ENCODE peak calls at places on chromosomes 3 and 15, in nine cellular contexts. N is A673, E is A549, W is mammary epithelial cell, I is endodermal cell, C is HFF-Myc, V is fibroblast of the aortic adventitia, B is cardiac muscle cell, X is heart right ventricle. A is an unnamed sample.

GRCh38 chr3:101212740-101213139 is 107.6 kb downstream of the IMPG2 start:
- DNase-seq in X (no peak), N (no peak), B (no peak), C (no peak), V (no peak), W (no peak), I (no peak), E (no peak), A (no peak)

GRCh38 chr15:50940506-50940905 is 32.0 kb downstream of the AP4E1 start:
- DNase-seq in V (peak), E (no peak), C (no peak), W (peak), X (no peak), B (no peak), I (no peak), N (peak), A (peak)

GRCh38 chr15:69145694-69146492 is 14.5 kb upstream of the GLCE start:
- DNase-seq in B (peak), E (no peak), N (peak), X (no peak), W (no peak), V (no peak), C (no peak), I (no peak), A (no peak)

GRCh38 chr3:152209776-152210175 is 59.0 kb upstream of the MBNL1 start:
- DNase-seq in I (no peak), C (no peak), N (no peak), W (no peak), E (no peak), X (no peak), B (no peak), V (no peak), A (no peak)

GRCh38 chr3:132033471-132033870 is 1.3 kb downstream of the CPNE4 start:
- DNase-seq in E (no peak), I (peak), V (no peak), N (no peak), B (no peak), C (no peak), X (no peak), W (no peak), A (no peak)

GRCh38 chr15:39504812-39505211 is 76.1 kb upstream of the THBS1 start:
- DNase-seq in B (no peak), N (no peak), V (peak), E (no peak), X (no peak), I (no peak), C (peak), W (peak), A (peak)

GRCh38 chr15:47186071-47186470 is 531.2 kb upstream of the SEMA6D start:
- DNase-seq in E (no peak), I (no peak), B (peak), X (no peak), N (no peak), V (no peak), W (no peak), C (no peak), A (no peak)

GRCh38 chr15:76973362-76973743 is 21.6 kb upstream of the PSTPIP1 start:
- DNase-seq in B (peak), W (no peak), E (no peak), X (peak), V (peak), N (peak), C (no peak), I (peak), A (peak)

GRCh38 chr3:31289592-31289991 is 243.1 kb upstream of the STT3B start:
- DNase-seq in C (no peak), I (no peak), V (no peak), B (no peak), X (no peak), N (peak), E (no peak), W (no peak), A (peak)

GRCh38 chr15:29220852-29221251 is 48.8 kb downstream of the NSMCE3 start:
- DNase-seq in B (no peak), E (no peak), V (no peak), C (no peak), N (peak), X (no peak), W (no peak), I (no peak), A (no peak)

GRCh38 chr3:49805367-49805782 is 2.3 kb downstream of the INKA1 start:
- DNase-seq in X (peak), V (peak), C (peak), N (peak), B (peak), E (no peak), W (no peak), I (no peak), A (peak)
- H3K4me3 ChIP-seq in X (peak), V (no peak), C (no peak), N (peak), B (no peak), E (no peak), W (no peak), I (no peak), A (no peak)

DNA sequence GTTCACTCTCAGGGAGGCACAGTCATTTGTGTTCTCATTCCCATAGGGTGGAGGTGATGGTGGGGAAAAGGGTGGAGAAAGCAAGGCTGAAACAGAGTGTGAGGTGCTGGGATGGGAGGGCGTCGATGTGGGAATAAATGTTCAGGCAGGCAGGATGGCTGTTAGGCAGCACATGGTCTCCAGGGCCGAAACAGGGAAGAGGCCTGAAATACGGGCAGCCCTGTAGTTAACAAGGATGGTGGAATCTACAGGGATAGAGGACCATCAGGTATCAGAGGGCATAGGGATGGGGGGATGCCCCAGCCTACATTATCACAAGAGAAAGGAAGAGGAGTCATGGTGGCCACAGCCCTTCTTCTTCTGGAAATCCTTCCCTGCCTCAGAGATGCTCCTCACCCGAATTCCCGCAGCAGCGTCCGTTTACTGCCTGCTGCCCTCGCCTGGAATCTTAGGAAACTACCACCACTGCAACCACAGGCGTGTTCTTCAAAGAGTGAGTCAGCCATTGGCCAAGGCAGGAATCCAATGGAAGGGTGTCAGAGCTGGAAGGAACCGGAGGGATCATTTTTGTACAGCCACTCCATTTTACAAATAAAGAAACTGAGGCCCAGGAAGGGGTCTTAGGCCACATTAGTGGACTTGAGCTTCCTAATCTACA is 49.7 kb upstream of the POMGNT2 start:
- DNase-seq in E (peak), W (peak), N (peak), B (peak), V (peak), C (peak), I (peak), X (peak), A (peak)
- TF ChIP-seq CTCF in E (peak), W (peak), N (peak), B (peak), V (peak), C (peak), I (peak), X (peak), A (peak)

GRCh38 chr15:100931143-100931890 is 12.2 kb downstream of the LRRK1 start:
- DNase-seq in C (no peak), V (no peak), N (no peak), E (no peak), B (no peak), W (no peak), I (no peak), X (no peak), A (no peak)
- H3K4me3 ChIP-seq in C (no peak), V (no peak), N (no peak), E (no peak), B (no peak), W (no peak), I (no peak), X (no peak), A (no peak)

GRCh38 chr15:89501646-89502045 is 5.3 kb upstream of the RHCG start:
- DNase-seq in E (no peak), C (no peak), X (no peak), N (no peak), W (no peak), V (no peak), I (no peak), B (no peak), A (no peak)

GRCh38 chr15:89499156-89499555 is 2.8 kb upstream of the RHCG start:
- DNase-seq in B (no peak), N (no peak), C (no peak), E (no peak), V (no peak), W (no peak), X (no peak), I (peak), A (no peak)

GRCh38 chr15:89498574-89498906 is 2.2 kb upstream of the RHCG start:
- DNase-seq in E (no peak), C (no peak), I (no peak), N (no peak), X (no peak), V (no peak), W (no peak), B (no peak), A (no peak)

GRCh38 chr15:89502867-89503595 is 6.6 kb upstream of the RHCG start:
- DNase-seq in C (no peak), N (no peak), I (no peak), B (no peak), V (no peak), X (no peak), E (no peak), W (peak), A (no peak)

GRCh38 chr15:89500397-89501270 is 4.3 kb upstream of the RHCG start:
- DNase-seq in N (no peak), V (no peak), X (no peak), C (no peak), E (no peak), I (peak), W (no peak), B (no peak), A (no peak)
- TF ChIP-seq CTCF in N (peak), V (peak), X (no peak), C (peak), E (peak), I (peak), W (peak), B (peak), A (peak)

DNA sequence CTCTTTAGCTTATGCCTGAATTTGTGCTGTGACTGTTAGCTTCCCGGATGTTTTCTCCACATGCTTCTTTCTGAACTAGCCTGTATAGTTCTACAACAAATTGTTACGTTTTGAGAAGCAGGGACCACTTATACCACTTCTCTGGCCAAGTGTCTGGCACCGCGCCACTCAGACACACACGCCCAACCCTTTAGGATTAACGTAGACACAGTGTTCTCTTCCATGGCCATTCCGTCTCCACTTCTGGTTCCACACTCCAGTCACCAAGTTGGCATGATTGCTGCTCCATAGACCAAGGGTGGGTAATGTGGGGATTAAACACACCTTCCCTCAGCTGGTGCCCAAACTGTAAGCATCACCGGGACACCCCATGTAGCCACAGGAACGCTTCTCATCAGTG is 751 bp upstream of the TMEM108 start:
- DNase-seq in C (no peak), N (no peak), E (no peak), B (no peak), X (no peak), V (no peak), I (no peak), W (no peak), A (no peak)
- H3K4me3 ChIP-seq in C (no peak), N (no peak), E (peak), B (peak), X (peak), V (no peak), I (peak), W (no peak), A (no peak)

GRCh38 chr3:69855436-69856162 is 116.3 kb downstream of the MITF start:
- DNase-seq in B (peak), N (peak), I (no peak), W (peak), V (peak), E (no peak), C (no peak), X (no peak), A (peak)
- TF ChIP-seq CTCF in B (peak), N (peak), I (peak), W (peak), V (peak), E (peak), C (peak), X (no peak), A (peak)

DNA sequence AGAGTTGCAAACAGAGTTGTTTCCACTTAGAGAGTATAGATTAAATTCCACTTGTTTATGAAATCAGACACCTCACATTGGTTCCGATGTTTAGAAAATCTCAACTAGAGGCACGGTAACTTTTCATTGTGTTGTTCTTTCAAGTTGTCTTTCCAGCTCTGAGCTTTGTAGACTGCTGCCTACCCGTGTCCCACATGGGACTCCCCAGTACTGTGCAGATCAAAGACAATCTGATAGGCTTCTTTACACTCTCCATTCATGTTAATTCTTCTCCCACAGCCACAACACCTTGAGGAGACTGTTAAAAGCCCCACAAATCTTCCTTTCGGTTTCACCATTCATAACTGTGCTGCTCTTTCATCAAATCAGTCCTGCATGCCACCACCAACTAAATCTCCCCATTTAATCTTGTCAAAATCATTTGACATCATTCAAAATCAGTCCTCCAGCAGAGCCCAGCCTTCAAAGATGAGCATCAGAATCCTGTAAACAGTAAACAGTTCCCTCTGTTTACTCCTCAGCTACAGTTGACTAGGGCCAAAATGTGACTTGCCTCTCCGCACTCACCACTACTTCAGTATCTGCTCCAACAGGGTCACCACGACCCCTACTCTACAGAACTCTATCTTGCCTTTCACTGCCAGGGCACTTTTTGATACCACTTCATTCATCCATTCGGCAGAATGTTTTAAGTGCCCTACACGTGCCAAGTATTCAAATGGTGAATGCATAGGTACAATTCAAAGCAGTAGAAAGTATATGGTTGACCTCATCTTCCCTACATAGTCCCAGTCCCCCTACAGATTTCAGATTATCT is 8.3 kb downstream of the ANXA2 start:
- DNase-seq in V (peak), C (no peak), W (peak), E (no peak), N (no peak), B (no peak), X (no peak), I (peak), A (peak)
- H3K4me3 ChIP-seq in V (peak), C (peak), W (no peak), E (peak), N (no peak), B (no peak), X (no peak), I (peak), A (peak)

GRCh38 chr3:12708584-12709192 is 44.8 kb upstream of the RAF1 start:
- DNase-seq in C (no peak), I (no peak), X (peak), V (peak), W (peak), B (peak), N (no peak), E (no peak), A (peak)
- TF ChIP-seq CTCF in C (no peak), I (no peak), X (no peak), V (peak), W (peak), B (peak), N (no peak), E (no peak), A (no peak)

GRCh38 chr3:136070334-136070733 is 104.8 kb downstream of the PPP2R3A start:
- DNase-seq in V (peak), X (no peak), N (no peak), E (no peak), W (peak), I (no peak), B (no peak), C (peak), A (peak)
- H3K4me3 ChIP-seq in V (no peak), X (no peak), N (no peak), E (no peak), W (no peak), I (no peak), B (no peak), C (no peak), A (no peak)